ENCODE peak calls at places on chromosome 16, in four cellular contexts. Y, G, K and U are unnamed samples.

GRCh38 chr16:4648917-4649316 is 24.3 kb downstream of the MGRN1 start:
- DNase-seq in Y (no peak), K (no peak), G (no peak), U (no peak)

GRCh38 chr16:72921620-72922019 is 126.3 kb downstream of the ZFHX3 start:
- DNase-seq in G (no peak), K (no peak), Y (no peak), U (no peak)

GRCh38 chr16:75251280-75252048 is at the start of gene BCAR1:
- DNase-seq in Y (no peak), K (peak; percentile 86), G (peak; percentile 94), U (peak; percentile 93)

GRCh38 chr16:17511340-17511739 is 40.6 kb upstream of the XYLT1 start:
- DNase-seq in K (no peak), G (no peak), Y (no peak), U (no peak)

GRCh38 chr16:76539609-76540008 is 262.4 kb downstream of the CNTNAP4 start:
- DNase-seq in Y (no peak), K (no peak), G (no peak), U (no peak)

GRCh38 chr16:19883296-19883951 is 1.2 kb downstream of the GPRC5B start:
- DNase-seq in G (peak; percentile 56), Y (no peak), K (no peak), U (peak; percentile 51)

GRCh38 chr16:15613676-15614075 is 29.3 kb downstream of the MARF1 start:
- DNase-seq in K (no peak), G (no peak), Y (no peak), U (no peak)

GRCh38 chr16:15427648-15428239 is 6.6 kb upstream of the BMERB1 start:
- DNase-seq in Y (no peak), K (peak; percentile 69), G (peak; percentile 31), U (no peak)

GRCh38 chr16:15502041-15502725 is 67.8 kb downstream of the BMERB1 start:
- DNase-seq in K (peak; percentile 72), Y (no peak), G (peak; percentile 43), U (no peak)

GRCh38 chr16:2687531-2688308 is 5.4 kb downstream of the KCTD5 start:
- DNase-seq in Y (no peak), K (no peak), G (peak; percentile 7), U (no peak)

GRCh38 chr16:30350134-30350871 is 4.8 kb downstream of the CD2BP2 start:
- DNase-seq in K (no peak), Y (peak; percentile 89), G (no peak), U (no peak)

GRCh38 chr16:68265078-68265925 is 976 bp downstream of the SLC7A6 start:
- DNase-seq in K (peak; percentile 100), G (peak; percentile 42), Y (no peak), U (peak; percentile 25)

GRCh38 chr16:87874639-87875472 is 5.5 kb upstream of the SLC7A5 start:
- DNase-seq in K (no peak), Y (no peak), G (peak; percentile 19), U (peak; percentile 55)

GRCh38 chr16:55563797-55564196 is 2.7 kb upstream of the CAPNS2 start:
- DNase-seq in G (no peak), Y (no peak), K (no peak), U (no peak)

GRCh38 chr16:72878301-72879269 is 169.3 kb downstream of the ZFHX3 start:
- DNase-seq in Y (no peak), K (peak; percentile 95), G (no peak), U (no peak)

GRCh38 chr16:2825049-2825742 is 4.9 kb upstream of the ZG16B start:
- DNase-seq in K (no peak), Y (no peak), G (no peak), U (no peak)

GRCh38 chr16:29804020-29804419 is 2.3 kb upstream of the MAZ start:
- DNase-seq in K (no peak), G (no peak), Y (no peak), U (no peak)

GRCh38 chr16:73771676-73772075 is 524.9 kb upstream of the PSMD7 start:
- DNase-seq in Y (no peak), K (no peak), G (no peak), U (no peak)

GRCh38 chr16:89108412-89108811 is 14.8 kb downstream of the ACSF3 start:
- DNase-seq in Y (no peak), G (no peak), K (no peak), U (no peak)

GRCh38 chr16:71359431-71359830 is 908 bp downstream of the CALB2 start:
- DNase-seq in K (no peak), G (no peak), Y (no peak), U (no peak)

GRCh38 chr16:49625311-49626035 is 230.4 kb downstream of the ZNF423 start:
- DNase-seq in K (no peak), G (no peak), Y (no peak), U (no peak)

GRCh38 chr16:88118376-88118775 is 167.1 kb downstream of the BANP start:
- DNase-seq in G (no peak), K (no peak), Y (no peak), U (no peak)

GRCh38 chr16:89195521-89196171 is 4.7 kb downstream of the SLC22A31 start:
- DNase-seq in K (no peak), G (no peak), Y (no peak), U (no peak)

GRCh38 chr16:48098472-48098871 is 57.3 kb downstream of the ABCC12 start:
- DNase-seq in K (no peak), Y (no peak), G (no peak), U (no peak)

GRCh38 chr16:88784074-88784855 is 755 bp downstream of the PIEZO1 start:
- DNase-seq in K (peak; percentile 75), Y (no peak), G (peak; percentile 79), U (peak; percentile 75)

GRCh38 chr16:74448990-74449389 is 27.7 kb upstream of the CLEC18B start:
- DNase-seq in Y (no peak), G (no peak), K (no peak), U (no peak)

GRCh38 chr16:72384651-72385050 is 212.7 kb upstream of the PMFBP1 start:
- DNase-seq in K (no peak), G (no peak), Y (no peak), U (no peak)

GRCh38 chr16:30948087-30948955 is 547 bp upstream of the ORAI3 start:
- DNase-seq in K (peak; percentile 82), Y (no peak), G (peak; percentile 73), U (peak; percentile 99)

GRCh38 chr16:87993901-87994300 is 42.7 kb downstream of the BANP start:
- DNase-seq in Y (no peak), G (no peak), K (no peak), U (no peak)

GRCh38 chr16:89006036-89006752 is 29.2 kb upstream of the CBFA2T3 start:
- DNase-seq in Y (no peak), K (no peak), G (no peak), U (no peak)

GRCh38 chr16:86959729-86960128 is 357.5 kb downstream of the C16orf95 start:
- DNase-seq in Y (no peak), G (no peak), K (no peak), U (no peak)

GRCh38 chr16:47059991-47060390 is 83.8 kb downstream of the NETO2 start:
- DNase-seq in Y (no peak), K (no peak), G (no peak), U (no peak)

GRCh38 chr16:22189473-22190168 is 16.5 kb upstream of the EEF2K start:
- DNase-seq in Y (no peak), K (no peak), G (no peak), U (no peak)

GRCh38 chr16:30902070-30902972 is 5.9 kb downstream of the CTF1 start:
- DNase-seq in Y (no peak), K (peak; percentile 33), G (peak; percentile 86), U (peak; percentile 61)

GRCh38 chr16:76634847-76635697 is 357.9 kb downstream of the CNTNAP4 start:
- DNase-seq in G (peak; percentile 78), Y (no peak), K (no peak), U (no peak)

DNA sequence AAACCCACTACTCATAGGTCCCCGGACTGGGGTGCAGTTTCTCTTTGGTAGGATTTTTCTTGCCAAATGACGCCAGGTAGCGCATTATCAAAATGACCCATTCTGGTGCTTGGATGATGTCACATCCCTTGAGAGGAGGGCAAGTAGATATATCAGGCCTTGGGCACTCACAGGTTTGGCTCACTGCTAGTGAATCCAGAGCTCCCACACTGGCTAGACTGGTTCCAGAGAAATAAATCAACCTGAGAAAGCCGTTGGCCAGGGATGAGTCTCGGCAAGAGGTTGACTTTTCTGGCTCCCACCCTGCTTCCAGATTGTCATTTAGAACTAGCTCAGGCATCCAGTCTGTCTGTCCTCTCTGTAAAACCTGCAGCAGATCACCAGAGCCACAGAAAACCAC is 188.4 kb upstream of the MAF start:
- DNase-seq in K (no peak), Y (no peak), G (no peak), U (no peak)
- TF ChIP-seq CBFB in K (no peak), Y (no peak), G (no peak), U (no peak)

DNA sequence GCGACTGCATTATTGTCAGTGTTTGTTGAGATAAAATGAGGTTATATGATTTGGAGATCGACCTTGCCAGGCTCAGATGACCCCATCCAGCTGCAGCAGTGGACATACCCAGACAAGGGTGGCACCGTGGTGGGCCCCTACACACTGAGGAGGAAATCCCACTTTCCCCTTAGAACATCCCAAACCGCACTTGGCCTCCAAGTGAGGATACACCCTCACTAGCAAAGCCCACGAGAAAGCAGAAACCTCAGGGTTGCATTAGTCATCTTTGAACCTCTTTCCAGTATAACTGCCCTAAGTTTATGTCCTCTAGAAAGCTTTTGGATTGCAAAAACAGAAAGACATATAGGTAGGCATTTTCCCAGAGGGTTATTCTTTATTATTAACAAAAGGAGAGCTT is 101.5 kb downstream of the CLEC16A start:
- DNase-seq in Y (no peak), G (no peak), K (no peak), U (no peak)
- TF ChIP-seq CBFB in Y (no peak), G (no peak), K (no peak), U (no peak)

GRCh38 chr16:52556083-52556482 is 9.1 kb upstream of the TOX3 start:
- DNase-seq in K (no peak), Y (no peak), G (no peak), U (no peak)

GRCh38 chr16:52552643-52553042 is 5.7 kb upstream of the TOX3 start:
- DNase-seq in Y (no peak), G (no peak), K (no peak), U (no peak)

GRCh38 chr16:52555572-52555971 is 8.6 kb upstream of the TOX3 start:
- DNase-seq in G (no peak), Y (no peak), K (no peak), U (no peak)

GRCh38 chr16:52554334-52554733 is 7.4 kb upstream of the TOX3 start:
- DNase-seq in Y (no peak), K (no peak), G (no peak), U (no peak)

DNA sequence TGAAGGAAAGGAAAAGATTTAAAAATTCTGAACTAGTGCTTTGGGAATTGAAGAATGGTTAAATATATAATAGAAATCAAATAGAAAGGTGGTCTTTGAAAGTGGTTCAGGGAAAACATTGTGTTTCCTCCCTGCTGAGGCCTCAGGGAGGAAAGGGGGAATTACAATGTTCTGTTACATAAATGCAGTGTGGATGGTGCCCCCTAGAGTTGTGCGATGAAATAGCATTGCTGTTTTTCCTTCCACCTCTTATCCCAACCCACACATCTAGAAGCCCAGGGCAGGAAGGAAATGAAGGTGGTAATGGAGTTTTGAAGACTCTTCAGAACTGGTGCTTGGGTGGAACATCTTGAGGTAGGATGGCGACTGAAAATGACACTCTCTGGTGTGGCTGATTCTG is 6.4 kb upstream of the TOX3 start:
- DNase-seq in Y (no peak), G (no peak), K (no peak), U (peak; percentile 17)
- TF ChIP-seq CBFB in Y (no peak), G (no peak), K (no peak), U (no peak)

DNA sequence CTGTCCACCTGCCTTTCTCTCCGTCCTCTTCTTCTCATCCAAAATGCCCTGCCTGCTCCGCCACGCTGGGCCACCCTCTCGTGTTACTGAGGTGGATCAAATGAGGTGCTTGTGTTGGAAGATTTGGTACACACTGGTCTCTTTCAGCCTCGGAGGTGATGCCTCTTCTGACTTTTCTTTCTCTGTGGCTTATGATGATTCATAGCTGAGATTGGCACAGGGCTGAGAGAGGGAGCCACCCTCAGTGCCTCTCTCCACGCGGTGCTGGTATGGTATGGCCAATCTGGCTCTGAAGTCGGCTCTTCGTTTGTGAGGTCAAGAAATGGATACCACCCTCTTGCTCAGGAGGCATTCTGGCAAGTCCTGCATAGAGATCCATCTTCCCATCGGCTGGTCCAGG is 82.4 kb downstream of the PLCG2 start:
- DNase-seq in G (no peak), Y (no peak), K (no peak), U (no peak)
- TF ChIP-seq CBFB in G (no peak), Y (no peak), K (no peak), U (no peak)